ENCODE peak calls at places on chromosomes 7 and 10, in five cellular contexts. F is lower lobe of right lung, A is AG04450, P is fibroblast of lung, S is GM06990. T is an unnamed sample.

GRCh38 chr7:77587276-77587675 is 50.2 kb downstream of the PTPN12 start:
- DNase-seq in F (no peak), A (no peak), P (no peak), S (no peak), T (no peak)

GRCh38 chr7:158707610-158708009 is 3.0 kb upstream of the NCAPG2 start:
- DNase-seq in F (no peak), A (no peak), P (peak; percentile 50), S (no peak), T (no peak)

GRCh38 chr10:62830577-62831122 is 14.5 kb upstream of the EGR2 start:
- DNase-seq in F (no peak), A (no peak), P (peak; percentile 19), S (no peak), T (no peak)

GRCh38 chr10:3406556-3406955 is 234.0 kb upstream of the PITRM1 start:
- DNase-seq in F (no peak), A (no peak), P (no peak), S (no peak), T (no peak)

GRCh38 chr10:47037654-47038425 is 126.6 kb downstream of the PTPN20 start:
- DNase-seq in F (peak; percentile 16), A (no peak), P (no peak), S (no peak), T (no peak)

GRCh38 chr10:9296206-9296605 is 1241.7 kb downstream of the GATA3 start:
- DNase-seq in F (no peak), A (no peak), P (peak; percentile 27), S (no peak), T (no peak)

GRCh38 chr7:4830176-4830575 is 31.7 kb downstream of the PAPOLB start:
- DNase-seq in F (peak; percentile 78), A (peak; percentile 20), P (peak; percentile 48), S (peak; percentile 39), T (peak; percentile 53)

GRCh38 chr7:140161047-140161446 is 15.7 kb downstream of the KDM7A start:
- DNase-seq in F (no peak), A (no peak), P (no peak), S (no peak), T (no peak)

GRCh38 chr10:25747038-25747437 is 187.0 kb upstream of the MYO3A start:
- DNase-seq in F (no peak), A (no peak), P (peak; percentile 61), S (no peak), T (no peak)

GRCh38 chr10:10777723-10778122 is 239.9 kb upstream of the CELF2 start:
- DNase-seq in F (no peak), A (no peak), P (no peak), S (no peak), T (peak; percentile 25)

GRCh38 chr7:129825005-129825553 is 127.7 kb downstream of the UBE2H start:
- DNase-seq in F (peak; percentile 77), A (no peak), P (peak; percentile 52), S (peak; percentile 60), T (no peak)

GRCh38 chr7:108368466-108368865 is 87.8 kb downstream of the NRCAM start:
- DNase-seq in F (no peak), A (no peak), P (no peak), S (no peak), T (no peak)

GRCh38 chr7:91778416-91778815 is 102.1 kb downstream of the MTERF1 start:
- DNase-seq in F (no peak), A (no peak), P (no peak), S (no peak), T (no peak)

GRCh38 chr7:158252081-158252836 is 335.4 kb downstream of the PTPRN2 start:
- DNase-seq in F (no peak), A (no peak), P (no peak), S (no peak), T (no peak)

GRCh38 chr7:111014074-111014473 is 76.9 kb upstream of the LRRN3 start:
- DNase-seq in F (peak; percentile 45), A (no peak), P (no peak), S (no peak), T (no peak)

GRCh38 chr10:48685731-48686130 is 1.1 kb downstream of the WDFY4 start:
- DNase-seq in F (no peak), A (no peak), P (no peak), S (no peak), T (no peak)
- H3K4me3 ChIP-seq in F (peak overlapping the region; percentile 48), A (no peak overlapping the region), P (no peak overlapping the region), S (peak overlapping the region; percentile 75), T (no peak overlapping the region)

GRCh38 chr7:94630855-94631254 is 25.1 kb downstream of the SGCE start:
- DNase-seq in F (no peak), A (no peak), P (no peak), S (no peak), T (no peak)

GRCh38 chr7:94635687-94636086 is 20.2 kb downstream of the SGCE start:
- DNase-seq in F (no peak), A (no peak), P (no peak), S (no peak), T (no peak)

GRCh38 chr7:94633025-94633341 is 22.9 kb downstream of the SGCE start:
- DNase-seq in F (no peak), A (no peak), P (no peak), S (no peak), T (no peak)

DNA sequence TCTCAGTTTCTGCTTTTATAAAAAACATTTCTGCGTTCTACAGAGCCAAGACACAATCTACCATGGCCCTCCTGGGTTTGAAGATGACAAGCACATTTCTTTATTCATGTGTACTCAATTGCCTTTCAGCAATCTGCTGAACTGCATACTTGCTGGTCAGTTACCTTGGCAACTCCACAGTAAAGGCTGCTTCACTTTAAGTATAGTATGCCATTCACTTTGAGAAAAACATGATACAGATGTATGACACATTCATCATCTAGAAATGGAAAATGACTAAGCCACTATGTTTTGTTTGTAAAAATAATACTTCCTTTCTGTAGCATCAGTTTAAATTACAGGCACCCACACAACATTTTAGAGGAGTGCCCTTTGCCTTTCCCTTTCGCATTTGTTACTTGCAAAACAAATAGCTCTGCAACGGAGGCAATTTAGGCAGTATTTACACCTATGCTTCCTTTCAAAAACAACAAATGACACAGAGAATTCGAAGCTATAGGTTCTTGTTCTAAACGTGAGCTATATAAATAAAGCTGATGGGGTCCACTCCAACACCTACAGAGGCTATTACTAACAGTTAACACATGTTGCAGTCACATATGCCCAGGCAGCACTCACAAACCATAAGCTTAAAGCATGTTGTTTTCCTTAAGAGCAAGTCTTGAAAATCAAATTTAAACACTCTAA is 23.5 kb downstream of the SGCE start:
- DNase-seq in F (no peak), A (no peak), P (peak; percentile 93), S (peak; percentile 17), T (no peak)
- H3K4me3 ChIP-seq in F (no peak overlapping the region), A (no peak overlapping the region), P (no peak overlapping the region), S (no peak overlapping the region), T (no peak overlapping the region)

DNA sequence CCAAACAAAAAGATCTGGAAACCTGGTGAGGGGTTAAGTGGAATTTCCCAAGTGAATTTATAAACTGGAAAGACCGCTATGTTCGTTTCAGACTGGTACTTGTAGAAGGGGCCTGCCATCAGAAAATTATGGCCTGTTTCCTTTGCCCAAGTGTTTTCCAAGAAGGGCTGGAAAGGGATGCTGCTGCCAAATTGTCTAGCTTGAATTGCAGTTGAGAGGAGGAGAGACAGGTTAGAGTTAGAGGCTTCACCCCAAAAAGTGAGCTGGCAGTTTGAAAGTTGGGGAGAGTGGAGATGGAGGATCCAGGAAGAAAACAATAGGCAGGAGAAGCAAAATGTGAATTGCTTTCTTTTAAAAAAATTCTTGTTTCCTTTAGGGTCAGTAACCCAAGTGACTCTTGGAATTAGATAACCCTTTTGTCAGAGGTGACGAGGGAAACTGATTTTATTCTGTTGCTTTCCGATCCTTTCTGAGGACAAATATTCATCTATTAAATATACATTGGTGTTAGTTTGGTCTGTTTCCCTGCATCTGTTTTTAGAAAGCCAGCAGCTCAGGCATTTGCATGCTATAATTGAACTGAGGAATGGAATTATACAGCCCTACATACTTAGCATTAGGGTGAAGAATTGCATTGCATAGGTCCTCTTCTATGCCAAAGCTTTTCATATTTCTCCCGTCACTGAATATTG is 82.6 kb upstream of the PRR15 start:
- DNase-seq in F (no peak), A (no peak), P (no peak), S (no peak), T (no peak)
- H3K4me3 ChIP-seq in F (peak overlapping the region; percentile 39), A (no peak overlapping the region), P (no peak overlapping the region), S (no peak overlapping the region), T (no peak overlapping the region)

GRCh38 chr10:109982123-109982522 is 25.7 kb upstream of the ADD3 start:
- DNase-seq in F (no peak), A (no peak), P (peak; percentile 41), S (no peak), T (no peak)
- H3K4me3 ChIP-seq in F (no peak overlapping the region), A (no peak overlapping the region), P (peak overlapping the region; percentile 16), S (no peak overlapping the region), T (no peak overlapping the region)